ENCODE peak calls at places on chromosomes 13 and 19, in nine cellular contexts. V is heart left ventricle; R is Panc1; H is aorta; P is CD8-positive, alpha-beta memory T cell; O is thoracic aorta; K is left ventricle myocardium inferior; X is adrenal gland; L is mesendoderm. E is an unnamed sample.

GRCh38 chr13:102869948-102870676 is 24.3 kb downstream of the ERCC5 start:
- DNase-seq in V (no peak), R (no peak), H (no peak), P (no peak), O (no peak), K (no peak), X (no peak), L (no peak), E (no peak)

GRCh38 chr13:71814806-71815205 is 52.2 kb downstream of the DACH1 start:
- DNase-seq in V (no peak), R (no peak), H (no peak), P (no peak), O (no peak), K (no peak), X (no peak), L (no peak), E (no peak)

GRCh38 chr13:51222510-51223283 is 499 bp downstream of the FAM124A start:
- DNase-seq in V (no peak), R (no peak), H (no peak), P (no peak), O (no peak), K (no peak), X (no peak), L (peak; percentile 69), E (peak; percentile 4)

GRCh38 chr19:36547001-36547732 is 19.1 kb upstream of the ZNF260 start:
- DNase-seq in V (no peak), R (no peak), H (no peak), P (no peak), O (no peak), K (no peak), X (no peak), L (peak; percentile 66), E (no peak)

GRCh38 chr19:29003641-29004409 is 209.1 kb downstream of the UQCRFS1 start:
- DNase-seq in V (no peak), R (no peak), H (no peak), P (no peak), O (no peak), K (no peak), X (no peak), L (no peak), E (no peak)

GRCh38 chr13:48066310-48066989 is 28.5 kb downstream of the MED4 start:
- DNase-seq in V (no peak), R (no peak), H (no peak), P (no peak), O (no peak), K (no peak), X (no peak), L (no peak), E (peak; percentile 42)

GRCh38 chr19:14432817-14433453 is at the start of gene PKN1:
- DNase-seq in V (peak; percentile 84), R (no peak), H (no peak), P (peak; percentile 53), O (no peak), K (peak; percentile 76), X (peak; percentile 64), L (peak; percentile 52), E (peak; percentile 71)

GRCh38 chr19:50531171-50531612 is 17.5 kb upstream of the ASPDH start:
- DNase-seq in V (no peak), R (no peak), H (no peak), P (no peak), O (no peak), K (no peak), X (no peak), L (no peak), E (no peak)

GRCh38 chr13:110399801-110400200 is 92.7 kb downstream of the COL4A2 start:
- DNase-seq in V (no peak), R (no peak), H (no peak), P (no peak), O (no peak), K (no peak), X (no peak), L (no peak), E (no peak)

GRCh38 chr13:113511361-113511760 is 20.9 kb upstream of the DCUN1D2 start:
- DNase-seq in V (no peak), R (no peak), H (no peak), P (no peak), O (no peak), K (no peak), X (no peak), L (no peak), E (no peak)

GRCh38 chr19:10602330-10603083 is 15.4 kb upstream of the AP1M2 start:
- DNase-seq in V (peak; percentile 93), R (no peak), H (peak; percentile 88), P (peak; percentile 86), O (peak; percentile 28), K (peak; percentile 89), X (peak; percentile 88), L (peak; percentile 86), E (peak; percentile 86)

DNA sequence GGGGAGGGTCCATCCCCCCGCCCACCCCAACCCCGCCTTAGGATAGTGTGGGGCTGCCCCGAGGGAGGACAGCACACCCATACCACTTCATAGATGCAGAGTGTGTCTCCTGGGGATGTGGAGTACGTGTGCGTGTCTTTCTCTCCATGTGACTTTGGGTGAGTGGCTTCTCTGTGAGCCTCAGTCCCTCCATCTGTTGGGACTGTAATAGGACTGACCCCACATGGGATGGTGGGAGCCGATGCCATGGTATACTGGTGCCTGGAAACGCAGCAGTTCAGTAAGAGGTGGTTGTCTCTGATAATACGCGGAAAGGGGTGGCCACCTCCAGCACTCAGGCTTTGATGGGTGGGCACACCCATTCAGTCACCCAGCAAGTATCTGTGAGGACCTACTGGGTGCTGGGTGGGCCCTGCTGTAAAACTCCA is 816 bp upstream of the PRKD2 start:
- DNase-seq in V (peak; percentile 29), R (no peak), H (peak; percentile 38), P (no peak), O (no peak), K (no peak), X (no peak), L (no peak), E (no peak)
- H3K4me3 ChIP-seq in V (peak overlapping the region; percentile 53), R (peak overlapping the region; percentile 60), H (no peak overlapping the region), P (peak overlapping the region; percentile 64), O (peak overlapping the region; percentile 99), K (peak overlapping the region; percentile 87), X (no peak overlapping the region), L (no peak overlapping the region), E (peak overlapping the region; percentile 96)

GRCh38 chr13:20156711-20157110 is 4.1 kb downstream of the GJA3 start:
- DNase-seq in V (no peak), R (no peak), H (no peak), P (no peak), O (no peak), K (no peak), X (no peak), L (no peak), E (no peak)

GRCh38 chr13:20160346-20161274 is at the start of gene GJA3:
- DNase-seq in V (peak; percentile 78), R (no peak), H (no peak), P (peak; percentile 76), O (no peak), K (peak; percentile 64), X (no peak), L (peak; percentile 54), E (peak; percentile 66)

GRCh38 chr13:20159646-20160345 is 1.1 kb downstream of the GJA3 start:
- DNase-seq in V (no peak), R (peak; percentile 18), H (no peak), P (peak; percentile 20), O (no peak), K (no peak), X (no peak), L (no peak), E (no peak)

GRCh38 chr13:20161275-20161950 is 561 bp upstream of the GJA3 start:
- DNase-seq in V (no peak), R (no peak), H (no peak), P (peak; percentile 74), O (no peak), K (no peak), X (no peak), L (no peak), E (peak; percentile 67)

DNA sequence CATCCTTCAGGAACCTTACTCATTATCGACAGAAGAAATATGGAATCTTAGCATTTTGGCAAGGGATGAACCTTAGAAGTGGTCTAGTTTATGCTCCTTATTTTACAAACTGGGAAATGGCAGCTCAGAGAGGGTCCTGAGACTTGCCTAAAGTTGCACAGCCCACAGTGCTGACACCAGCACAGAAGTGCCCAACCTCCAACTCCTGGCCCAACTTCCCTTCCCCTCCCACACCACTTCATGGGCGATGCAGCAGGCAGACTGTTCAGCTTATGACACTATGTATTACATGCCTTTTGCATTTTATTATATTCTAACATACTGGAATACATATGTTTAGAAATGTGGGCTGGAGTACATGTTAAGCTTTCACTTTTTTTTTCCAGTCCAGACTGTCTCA is 3.5 kb downstream of the GJA3 start:
- DNase-seq in V (no peak), R (no peak), H (no peak), P (no peak), O (no peak), K (no peak), X (no peak), L (no peak), E (no peak)
- H3K27me3 ChIP-seq in V (peaks cover 76% of the 10 kb centered on the region), R (no peaks in the 10 kb centered on the region), H (no peaks in the 10 kb centered on the region), P (peaks cover 17% of the 10 kb centered on the region), O (peaks cover 39% of the 10 kb centered on the region), K (peaks cover 77% of the 10 kb centered on the region), X (peaks cover 82% of the 10 kb centered on the region), L (peaks cover 21% of the 10 kb centered on the region), E (no peaks in the 10 kb centered on the region)

DNA sequence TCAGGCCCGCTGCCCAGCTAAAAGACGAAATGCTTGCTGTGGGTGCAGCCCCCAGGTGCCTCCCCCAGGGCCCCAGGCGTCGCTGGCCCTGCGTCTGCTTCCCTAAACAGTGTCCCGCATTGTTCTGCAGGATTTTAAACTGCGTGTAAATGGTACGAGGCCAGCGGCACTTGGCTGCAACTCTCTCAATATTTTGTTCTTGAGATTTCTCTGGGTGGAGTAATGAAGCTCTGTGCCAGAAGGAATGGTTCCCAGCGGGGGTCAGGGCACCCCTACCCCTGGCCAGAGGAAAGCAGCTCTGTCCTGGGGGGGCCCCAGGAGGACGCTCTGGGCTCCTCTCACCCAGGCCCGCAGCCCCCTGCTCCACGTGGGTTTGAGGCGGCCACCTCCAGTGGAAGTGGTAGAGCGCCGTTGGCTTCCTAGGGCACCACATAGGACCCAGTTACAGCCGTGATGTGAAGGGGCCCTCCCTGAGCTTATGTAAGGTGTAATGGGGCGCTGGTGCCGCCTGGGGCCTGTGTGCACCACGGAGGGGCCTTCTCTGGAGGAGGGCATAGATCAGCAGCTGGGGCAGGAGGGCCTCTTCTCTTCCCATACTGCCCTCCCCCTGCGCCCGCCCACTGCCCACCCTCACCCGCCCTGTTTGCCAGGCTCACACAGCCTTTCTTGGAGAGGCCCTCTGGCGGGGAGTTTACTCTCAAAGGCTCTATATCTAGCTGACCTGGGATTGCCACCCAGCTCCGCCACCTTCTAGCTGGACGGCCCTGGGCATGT is 19.8 kb downstream of the PAK4 start:
- DNase-seq in V (no peak), R (no peak), H (no peak), P (no peak), O (no peak), K (no peak), X (no peak), L (no peak), E (no peak)
- H3K4me3 ChIP-seq in V (no peak overlapping the region), R (no peak overlapping the region), H (no peak overlapping the region), P (no peak overlapping the region), O (peak overlapping the region; percentile 59), K (peak overlapping the region; percentile 27), X (no peak overlapping the region), L (no peak overlapping the region), E (no peak overlapping the region)

DNA sequence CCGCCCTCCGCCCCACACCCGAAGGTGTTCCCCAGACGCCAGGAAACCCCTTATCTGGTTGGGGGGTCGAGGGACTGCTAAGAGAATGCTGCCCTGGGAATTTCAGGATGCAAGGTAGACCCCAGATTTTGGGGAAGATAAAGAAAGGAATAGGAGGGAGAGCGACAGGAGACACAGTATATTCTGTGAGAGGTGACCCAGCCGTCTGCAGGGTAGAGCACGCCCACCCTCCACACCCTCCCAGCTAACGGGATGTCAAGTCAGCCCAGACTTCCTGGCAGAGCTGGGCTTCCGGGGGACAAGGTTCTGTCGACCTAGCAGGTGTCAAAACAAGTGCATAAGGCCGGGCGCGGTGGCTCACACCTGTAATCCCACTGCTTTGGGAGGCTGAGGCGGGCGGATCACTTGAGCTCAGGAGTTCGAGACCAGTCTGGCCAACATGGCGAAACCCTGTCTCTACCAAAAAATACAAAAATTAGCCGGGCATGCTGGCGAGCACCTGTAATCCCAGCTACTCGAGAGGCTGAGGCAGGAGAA is 735 bp upstream of the PRR36 start:
- DNase-seq in V (no peak), R (no peak), H (no peak), P (no peak), O (no peak), K (no peak), X (peak; percentile 24), L (no peak), E (no peak)
- H3K27me3 ChIP-seq in V (peaks cover 35% of the 10 kb centered on the region), R (no peaks in the 10 kb centered on the region), H (peaks cover 1% of the 10 kb centered on the region), P (peaks cover 24% of the 10 kb centered on the region), O (peaks cover 6% of the 10 kb centered on the region), K (peaks cover 51% of the 10 kb centered on the region), X (peaks cover 29% of the 10 kb centered on the region), L (peaks cover 7% of the 10 kb centered on the region), E (no peaks in the 10 kb centered on the region)